ENCODE peak calls at places on chromosomes 5 and 9, in seven cellular contexts. One of them, this sample, is unnamed.

GRCh38 chr5:56607551-56607950 is 207.8 kb upstream of the MAP3K1 start:
- DNase-seq in K562: no peak
- DNase-seq in HepG2: no peak
- DNase-seq in GM12878: no peak
- DNase-seq in HCT116: no peak
- DNase-seq in SK-N-SH: no peak
- DNase-seq in H1: no peak
- DNase-seq in this sample: no peak

GRCh38 chr5:72070519-72070918 is 36.8 kb upstream of the MAP1B start:
- DNase-seq in K562: no peak
- DNase-seq in GM12878: no peak
- DNase-seq in HCT116: no peak
- DNase-seq in HepG2: no peak
- DNase-seq in H1: no peak
- DNase-seq in SK-N-SH: no peak
- DNase-seq in this sample: no peak

GRCh38 chr5:133994297-133994989 is 10.3 kb downstream of the VDAC1 start:
- DNase-seq in K562: no peak
- DNase-seq in GM12878: no peak
- DNase-seq in H1: no peak
- DNase-seq in SK-N-SH: no peak
- DNase-seq in HCT116: no peak
- DNase-seq in HepG2: no peak
- DNase-seq in this sample: no peak

GRCh38 chr5:151218177-151218576 is 5.7 kb downstream of the CCDC69 start:
- DNase-seq in HCT116: no peak
- DNase-seq in GM12878: no peak
- DNase-seq in SK-N-SH: no peak
- DNase-seq in K562: no peak
- DNase-seq in H1: no peak
- DNase-seq in HepG2: no peak
- DNase-seq in this sample: no peak

GRCh38 chr5:144194148-144194547 is 23.5 kb downstream of the KCTD16 start:
- DNase-seq in H1: no peak
- DNase-seq in HepG2: no peak
- DNase-seq in K562: no peak
- DNase-seq in SK-N-SH: no peak
- DNase-seq in HCT116: no peak
- DNase-seq in GM12878: no peak
- DNase-seq in this sample: no peak

GRCh38 chr5:9712506-9713285 is 82.5 kb upstream of the TAS2R1 start:
- DNase-seq in HCT116: no peak
- DNase-seq in HepG2: no peak
- DNase-seq in H1: no peak
- DNase-seq in SK-N-SH: no peak
- DNase-seq in K562: no peak
- DNase-seq in GM12878: no peak
- DNase-seq in this sample: peak

GRCh38 chr5:180160215-180160614 is 48.8 kb downstream of the RASGEF1C start:
- DNase-seq in K562: no peak
- DNase-seq in GM12878: no peak
- DNase-seq in SK-N-SH: no peak
- DNase-seq in HepG2: no peak
- DNase-seq in H1: no peak
- DNase-seq in HCT116: no peak
- DNase-seq in this sample: no peak

GRCh38 chr9:127136880-127137639 is 14.6 kb upstream of the ANGPTL2 start:
- DNase-seq in K562: no peak
- DNase-seq in SK-N-SH: no peak
- DNase-seq in HCT116: no peak
- DNase-seq in H1: no peak
- DNase-seq in HepG2: no peak
- DNase-seq in GM12878: no peak
- DNase-seq in this sample: no peak

GRCh38 chr5:158530111-158530510 is 569.6 kb downstream of the EBF1 start:
- DNase-seq in HCT116: no peak
- DNase-seq in K562: no peak
- DNase-seq in GM12878: no peak
- DNase-seq in HepG2: no peak
- DNase-seq in SK-N-SH: no peak
- DNase-seq in H1: no peak
- DNase-seq in this sample: no peak

GRCh38 chr5:62587737-62588136 is 9.1 kb downstream of the LRRC70 start:
- DNase-seq in SK-N-SH: no peak
- DNase-seq in HCT116: no peak
- DNase-seq in H1: no peak
- DNase-seq in GM12878: no peak
- DNase-seq in K562: no peak
- DNase-seq in HepG2: peak
- DNase-seq in this sample: no peak

GRCh38 chr9:116943970-116944369 is 256.9 kb downstream of the TRIM32 start:
- DNase-seq in H1: no peak
- DNase-seq in HCT116: no peak
- DNase-seq in SK-N-SH: no peak
- DNase-seq in K562: no peak
- DNase-seq in HepG2: no peak
- DNase-seq in GM12878: no peak
- DNase-seq in this sample: no peak

GRCh38 chr9:87793292-87793691 is 67.4 kb downstream of the CTSL start:
- DNase-seq in HepG2: peak
- DNase-seq in K562: peak
- DNase-seq in GM12878: no peak
- DNase-seq in SK-N-SH: no peak
- DNase-seq in HCT116: no peak
- DNase-seq in H1: no peak
- DNase-seq in this sample: no peak

GRCh38 chr5:58156977-58157701 is 302.7 kb downstream of the PLK2 start:
- DNase-seq in HepG2: no peak
- DNase-seq in K562: no peak
- DNase-seq in SK-N-SH: peak
- DNase-seq in GM12878: no peak
- DNase-seq in H1: no peak
- DNase-seq in HCT116: no peak
- DNase-seq in this sample: peak

GRCh38 chr9:7760014-7760415 is 39.6 kb downstream of the DMAC1 start:
- DNase-seq in SK-N-SH: no peak
- DNase-seq in HepG2: no peak
- DNase-seq in H1: no peak
- DNase-seq in HCT116: no peak
- DNase-seq in K562: no peak
- DNase-seq in GM12878: no peak
- DNase-seq in this sample: no peak

GRCh38 chr9:131318211-131318610 is 28.7 kb downstream of the PLPP7 start:
- DNase-seq in HCT116: no peak
- DNase-seq in HepG2: no peak
- DNase-seq in SK-N-SH: peak
- DNase-seq in K562: no peak
- DNase-seq in H1: no peak
- DNase-seq in GM12878: no peak
- DNase-seq in this sample: no peak
- TF ChIP-seq JUND in HCT116: no peak
- TF ChIP-seq JUND in HepG2: no peak
- TF ChIP-seq JUND in SK-N-SH: no peak
- TF ChIP-seq JUND in K562: no peak
- TF ChIP-seq JUND in H1: no peak
- TF ChIP-seq JUND in GM12878: no peak
- TF ChIP-seq JUND in this sample: no peak

GRCh38 chr9:93116049-93116961 is 17.7 kb downstream of the NINJ1 start:
- DNase-seq in HCT116: no peak
- DNase-seq in H1: no peak
- DNase-seq in K562: no peak
- DNase-seq in SK-N-SH: no peak
- DNase-seq in GM12878: no peak
- DNase-seq in HepG2: peak
- DNase-seq in this sample: peak
- TF ChIP-seq JUND in HCT116: no peak
- TF ChIP-seq JUND in H1: no peak
- TF ChIP-seq JUND in K562: no peak
- TF ChIP-seq JUND in SK-N-SH: no peak
- TF ChIP-seq JUND in GM12878: no peak
- TF ChIP-seq JUND in HepG2: no peak
- TF ChIP-seq JUND in this sample: no peak

GRCh38 chr5:116032991-116033390 is 719 bp downstream of the ARL14EPL start:
- DNase-seq in SK-N-SH: no peak
- DNase-seq in K562: no peak
- DNase-seq in H1: no peak
- DNase-seq in HepG2: no peak
- DNase-seq in GM12878: no peak
- DNase-seq in HCT116: no peak
- DNase-seq in this sample: no peak

GRCh38 chr5:116035123-116035522 is 2.9 kb downstream of the ARL14EPL start:
- DNase-seq in SK-N-SH: no peak
- DNase-seq in HepG2: no peak
- DNase-seq in GM12878: no peak
- DNase-seq in HCT116: no peak
- DNase-seq in H1: no peak
- DNase-seq in K562: no peak
- DNase-seq in this sample: no peak

GRCh38 chr5:116037236-116037822 is 5.1 kb downstream of the ARL14EPL start:
- DNase-seq in GM12878: no peak
- DNase-seq in HepG2: no peak
- DNase-seq in HCT116: peak
- DNase-seq in K562: no peak
- DNase-seq in SK-N-SH: no peak
- DNase-seq in H1: no peak
- DNase-seq in this sample: peak

GRCh38 chr5:116032094-116032517 is at the start of gene ARL14EPL:
- DNase-seq in GM12878: no peak
- DNase-seq in HCT116: peak
- DNase-seq in K562: peak
- DNase-seq in SK-N-SH: peak
- DNase-seq in HepG2: peak
- DNase-seq in H1: peak
- DNase-seq in this sample: peak
- TF ChIP-seq JUND in GM12878: no peak
- TF ChIP-seq JUND in HCT116: peak
- TF ChIP-seq JUND in K562: peak
- TF ChIP-seq JUND in SK-N-SH: no peak
- TF ChIP-seq JUND in HepG2: no peak
- TF ChIP-seq JUND in H1: peak
- TF ChIP-seq JUND in this sample: no peak

GRCh38 chr9:118522093-118523028 is 818.2 kb downstream of the TLR4 start:
- DNase-seq in K562: peak
- DNase-seq in HCT116: no peak
- DNase-seq in HepG2: peak
- DNase-seq in SK-N-SH: peak
- DNase-seq in GM12878: peak
- DNase-seq in H1: peak
- DNase-seq in this sample: peak
- TF ChIP-seq JUND in K562: no peak
- TF ChIP-seq JUND in HCT116: no peak
- TF ChIP-seq JUND in HepG2: no peak
- TF ChIP-seq JUND in SK-N-SH: no peak
- TF ChIP-seq JUND in GM12878: no peak
- TF ChIP-seq JUND in H1: peak
- TF ChIP-seq JUND in this sample: no peak

GRCh38 chr5:159705948-159706347 is 210.3 kb upstream of the ADRA1B start:
- DNase-seq in GM12878: no peak
- DNase-seq in K562: no peak
- DNase-seq in H1: no peak
- DNase-seq in HepG2: no peak
- DNase-seq in HCT116: no peak
- DNase-seq in SK-N-SH: no peak
- DNase-seq in this sample: no peak
- TF ChIP-seq JUND in GM12878: no peak
- TF ChIP-seq JUND in K562: no peak
- TF ChIP-seq JUND in H1: no peak
- TF ChIP-seq JUND in HepG2: no peak
- TF ChIP-seq JUND in HCT116: no peak
- TF ChIP-seq JUND in SK-N-SH: no peak
- TF ChIP-seq JUND in this sample: no peak

GRCh38 chr5:170597876-170598275 is 94.1 kb downstream of the KCNIP1 start:
- DNase-seq in GM12878: no peak
- DNase-seq in K562: no peak
- DNase-seq in HepG2: no peak
- DNase-seq in HCT116: no peak
- DNase-seq in SK-N-SH: no peak
- DNase-seq in H1: no peak
- DNase-seq in this sample: no peak

GRCh38 chr5:170597109-170597741 is 93.4 kb downstream of the KCNIP1 start:
- DNase-seq in HCT116: no peak
- DNase-seq in K562: no peak
- DNase-seq in SK-N-SH: peak
- DNase-seq in HepG2: no peak
- DNase-seq in GM12878: no peak
- DNase-seq in H1: no peak
- DNase-seq in this sample: no peak

GRCh38 chr5:170603101-170603500 is 99.3 kb downstream of the KCNIP1 start:
- DNase-seq in H1: no peak
- DNase-seq in K562: no peak
- DNase-seq in SK-N-SH: no peak
- DNase-seq in GM12878: no peak
- DNase-seq in HepG2: no peak
- DNase-seq in HCT116: no peak
- DNase-seq in this sample: no peak

GRCh38 chr5:170603578-170604565 is 100.1 kb downstream of the KCNIP1 start:
- DNase-seq in SK-N-SH: peak
- DNase-seq in H1: peak
- DNase-seq in HepG2: peak
- DNase-seq in GM12878: no peak
- DNase-seq in HCT116: peak
- DNase-seq in K562: peak
- DNase-seq in this sample: peak

DNA sequence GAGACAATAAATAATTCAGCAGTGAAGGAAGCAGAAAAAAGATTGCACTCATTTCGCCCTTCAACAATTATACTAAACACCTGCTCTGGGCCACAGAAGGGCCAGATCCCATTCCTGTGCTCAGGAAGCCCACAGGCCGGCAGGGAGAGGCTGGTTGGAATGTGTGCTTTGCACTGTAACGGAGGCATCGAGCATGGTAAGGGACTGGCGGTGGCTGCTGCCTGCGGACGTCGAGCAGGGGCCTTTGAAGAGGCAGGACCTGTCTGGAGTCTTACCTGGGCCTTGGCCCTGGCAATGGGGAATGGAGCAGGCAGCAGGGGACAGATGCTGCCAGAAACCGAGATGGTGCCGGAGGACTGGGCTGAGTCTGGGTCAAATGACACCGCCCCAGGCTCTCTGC is 97.8 kb downstream of the KCNIP1 start:
- DNase-seq in K562: no peak
- DNase-seq in SK-N-SH: no peak
- DNase-seq in HepG2: no peak
- DNase-seq in HCT116: no peak
- DNase-seq in H1: no peak
- DNase-seq in GM12878: no peak
- DNase-seq in this sample: no peak
- TF ChIP-seq JUND in K562: no peak
- TF ChIP-seq JUND in SK-N-SH: no peak
- TF ChIP-seq JUND in HepG2: no peak
- TF ChIP-seq JUND in HCT116: no peak
- TF ChIP-seq JUND in H1: no peak
- TF ChIP-seq JUND in GM12878: no peak
- TF ChIP-seq JUND in this sample: no peak

This sample was measured in T47D.